ENCODE peak calls at places on chromosomes 4 and X, in nine cellular contexts. I is breast epithelium, A is choroid plexus epithelial cell, U is K562, H is PC-3, F is astrocyte, Q is right lobe of liver, Z is astrocyte of the spinal cord, S is foreskin fibroblast. O is an unnamed sample.

GRCh38 chr4:54400802-54401201 is 171.7 kb downstream of the PDGFRA start:
- DNase-seq in I (no peak), A (peak), U (no peak), H (peak), F (peak), Q (no peak), Z (peak), S (peak), O (peak)

GRCh38 chr4:78704981-78705757 is 71.0 kb upstream of the BMP2K start:
- DNase-seq in I (no peak), A (peak), U (no peak), H (no peak), F (peak), Q (no peak), Z (peak), S (peak), O (peak)

GRCh38 chr4:3724319-3725231 is 41.6 kb upstream of the ADRA2C start:
- DNase-seq in I (no peak), A (no peak), U (no peak), H (no peak), F (no peak), Q (no peak), Z (no peak), S (no peak), O (no peak)

GRCh38 chrX:40068048-40068447 is 29.7 kb downstream of the BCOR start:
- DNase-seq in I (no peak), A (peak), U (no peak), H (peak), F (no peak), Q (no peak), Z (no peak), S (no peak), O (peak)

GRCh38 chr4:6907658-6908191 is 1.9 kb upstream of the TBC1D14 start:
- DNase-seq in I (no peak), A (peak), U (peak), H (peak), F (no peak), Q (no peak), Z (no peak), S (no peak), O (no peak)

GRCh38 chrX:19846995-19847790 is 40.2 kb downstream of the SH3KBP1 start:
- DNase-seq in I (no peak), A (peak), U (peak), H (peak), F (peak), Q (no peak), Z (peak), S (peak), O (peak)

GRCh38 chrX:19709812-19710518 is 177.4 kb downstream of the SH3KBP1 start:
- DNase-seq in I (no peak), A (peak), U (no peak), H (peak), F (peak), Q (no peak), Z (peak), S (peak), O (peak)

GRCh38 chr4:8391972-8392371 is 48.6 kb downstream of the ACOX3 start:
- DNase-seq in I (no peak), A (peak), U (no peak), H (peak), F (peak), Q (no peak), Z (peak), S (peak), O (peak)

GRCh38 chr4:49032440-49033161 is 46.5 kb downstream of the CWH43 start:
- DNase-seq in I (no peak), A (peak), U (peak), H (peak), F (no peak), Q (no peak), Z (peak), S (peak), O (peak)

GRCh38 chrX:39416547-39417262 is 615.4 kb downstream of the MID1IP1 start:
- DNase-seq in I (no peak), A (no peak), U (no peak), H (no peak), F (no peak), Q (no peak), Z (no peak), S (no peak), O (no peak)

GRCh38 chr4:10960386-10960785 is 275.8 kb upstream of the CLNK start:
- DNase-seq in I (no peak), A (no peak), U (no peak), H (no peak), F (no peak), Q (no peak), Z (no peak), S (no peak), O (no peak)

DNA sequence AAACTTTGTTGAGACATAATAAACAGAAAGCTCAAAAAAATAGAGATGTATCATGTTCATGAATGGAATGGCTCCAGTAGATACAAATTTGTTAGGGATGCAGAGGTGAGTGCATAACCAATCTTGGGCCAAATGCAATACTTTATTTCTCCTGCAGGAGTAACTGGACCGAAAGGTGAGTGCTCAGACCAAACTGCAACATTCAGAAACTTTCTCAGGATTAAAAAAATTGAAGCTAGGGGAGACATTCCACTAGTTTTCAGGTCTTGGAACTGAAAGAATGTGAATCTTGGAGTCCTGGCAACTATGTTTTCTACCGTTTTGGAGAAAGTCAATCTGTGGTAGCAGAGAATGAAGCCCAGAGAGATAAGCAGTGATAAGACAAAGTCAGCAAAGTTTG is 21.2 kb upstream of the LCORL start:
- DNase-seq in I (no peak), A (no peak), U (no peak), H (peak), F (no peak), Q (no peak), Z (no peak), S (no peak), O (no peak)
- TF ChIP-seq CTCF in I (no peak), A (peak), U (no peak), H (peak), F (no peak), Q (no peak), Z (peak), S (no peak), O (peak)

GRCh38 chrX:119990409-119990994 is 47.0 kb upstream of the NKAP start:
- DNase-seq in I (no peak), A (no peak), U (no peak), H (no peak), F (no peak), Q (no peak), Z (no peak), S (no peak), O (no peak)
- H3K4me3 ChIP-seq in I (peak), A (no peak), U (no peak), H (peak), F (no peak), Q (no peak), Z (no peak), S (no peak), O (no peak)

DNA sequence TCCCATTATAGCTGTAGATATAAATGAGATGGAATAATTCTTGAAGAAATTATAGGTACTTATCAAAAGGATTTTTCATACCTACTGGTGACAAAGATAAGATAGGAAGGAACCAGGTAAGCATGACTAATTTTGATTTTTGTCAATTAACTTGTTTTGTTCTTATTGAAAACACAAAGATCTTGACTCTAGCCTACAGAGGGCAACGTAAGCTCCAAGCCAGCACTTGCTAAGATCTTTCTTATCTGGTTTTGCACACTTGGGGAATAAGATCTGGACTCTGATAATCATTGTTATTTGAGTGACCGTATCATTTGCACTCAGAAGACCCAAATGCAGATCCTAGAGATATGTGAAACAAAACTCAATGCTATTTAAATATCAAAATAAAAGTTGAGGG is 223.4 kb downstream of the VEGFC start:
- DNase-seq in I (no peak), A (peak), U (no peak), H (peak), F (no peak), Q (no peak), Z (no peak), S (no peak), O (no peak)
- TF ChIP-seq CTCF in I (no peak), A (peak), U (no peak), H (peak), F (no peak), Q (no peak), Z (peak), S (no peak), O (peak)

GRCh38 chr4:147487616-147488015 is 6.7 kb downstream of the EDNRA start:
- DNase-seq in I (no peak), A (no peak), U (no peak), H (no peak), F (no peak), Q (no peak), Z (no peak), S (no peak), O (no peak)
- H3K4me3 ChIP-seq in I (no peak), A (no peak), U (no peak), H (no peak), F (no peak), Q (no peak), Z (no peak), S (no peak), O (no peak)

GRCh38 chr4:80072607-80073361 is at the start of gene ANTXR2:
- DNase-seq in I (peak), A (peak), U (peak), H (peak), F (peak), Q (peak), Z (peak), S (peak), O (peak)
- TF ChIP-seq CTCF in I (no peak), A (no peak), U (no peak), H (no peak), F (no peak), Q (no peak), Z (peak), S (no peak), O (no peak)

DNA sequence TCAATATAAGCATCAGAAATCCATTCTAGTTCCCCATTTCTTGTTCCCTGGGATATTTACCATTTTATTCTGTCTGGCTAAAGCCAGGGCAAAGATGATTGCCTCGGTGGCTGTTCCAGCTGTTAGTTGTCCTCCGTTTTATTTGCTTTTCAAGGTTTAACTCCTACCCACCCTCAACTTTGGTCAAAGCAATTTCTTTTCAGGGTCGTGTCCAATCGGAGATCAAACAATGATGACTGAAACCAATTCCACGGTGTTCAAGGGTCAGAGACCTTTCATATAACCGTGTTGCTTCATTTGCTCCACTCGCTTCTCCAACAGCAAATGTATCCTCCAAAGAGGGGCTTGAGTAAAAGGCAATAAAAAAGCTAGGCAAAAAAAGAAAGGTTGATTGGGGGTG is 193.5 kb upstream of the FTHL17 start:
- DNase-seq in I (no peak), A (no peak), U (no peak), H (no peak), F (no peak), Q (peak), Z (no peak), S (no peak), O (no peak)
- H3K4me3 ChIP-seq in I (peak), A (peak), U (no peak), H (no peak), F (peak), Q (peak), Z (no peak), S (no peak), O (no peak)

GRCh38 chrX:110212299-110212698 is 105.6 kb downstream of the AMMECR1 start:
- DNase-seq in I (no peak), A (peak), U (peak), H (peak), F (no peak), Q (no peak), Z (no peak), S (no peak), O (no peak)
- TF ChIP-seq CTCF in I (no peak), A (no peak), U (peak), H (peak), F (peak), Q (no peak), Z (peak), S (no peak), O (no peak)

GRCh38 chr4:89416968-89417367 is 109.4 kb upstream of the GPRIN3 start:
- DNase-seq in I (no peak), A (no peak), U (no peak), H (peak), F (no peak), Q (no peak), Z (no peak), S (no peak), O (no peak)

GRCh38 chr4:89422441-89422950 is 114.9 kb upstream of the GPRIN3 start:
- DNase-seq in I (no peak), A (peak), U (no peak), H (no peak), F (peak), Q (no peak), Z (no peak), S (no peak), O (no peak)

GRCh38 chr4:89420507-89420906 is 112.9 kb upstream of the GPRIN3 start:
- DNase-seq in I (no peak), A (peak), U (no peak), H (no peak), F (peak), Q (no peak), Z (peak), S (peak), O (peak)

GRCh38 chr4:89413518-89413917 is 105.9 kb upstream of the GPRIN3 start:
- DNase-seq in I (no peak), A (no peak), U (no peak), H (no peak), F (no peak), Q (no peak), Z (no peak), S (no peak), O (no peak)

DNA sequence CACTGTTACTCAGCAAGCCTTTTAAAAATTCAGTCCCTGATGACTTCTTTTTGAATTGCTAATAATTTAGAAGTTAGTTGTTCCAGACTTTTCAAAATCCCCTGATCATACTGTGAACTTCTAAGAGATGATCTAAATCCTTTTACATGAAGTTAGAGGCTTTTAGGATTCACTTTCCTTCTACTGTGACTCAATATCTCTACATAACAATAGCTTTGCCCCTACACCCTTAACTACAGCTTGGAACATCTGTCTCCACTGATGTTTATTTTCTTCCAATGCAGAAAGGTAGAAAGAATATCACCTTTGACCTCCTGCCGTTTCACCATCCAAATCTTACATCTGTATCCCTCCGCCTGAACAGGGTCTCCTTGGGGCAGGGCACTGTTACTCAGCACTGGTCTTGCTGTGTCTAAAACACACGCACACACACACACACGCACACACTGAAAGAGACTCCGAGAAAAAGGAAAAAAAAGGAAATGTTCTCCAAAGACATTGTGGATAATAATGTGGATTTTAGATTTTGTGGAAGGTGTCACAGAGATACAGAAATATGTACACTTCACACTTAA is 111.6 kb upstream of the GPRIN3 start:
- DNase-seq in I (no peak), A (no peak), U (no peak), H (no peak), F (no peak), Q (no peak), Z (no peak), S (no peak), O (no peak)
- H3K4me3 ChIP-seq in I (no peak), A (no peak), U (no peak), H (no peak), F (no peak), Q (no peak), Z (no peak), S (no peak), O (no peak)

O was measured in AG10803.